ENCODE peak calls at places on chromosomes 1 and 21, in four cellular contexts. One of them, this sample, is unnamed. For H3K4me1 and H3K36me3, the result is how much of the 10 kb centered on the place peaks cover.

GRCh38 chr1:223844962-223845809 is 561 bp downstream of the TP53BP2 start:
- DNase-seq in transverse colon: peak
- DNase-seq in mesendoderm: peak
- DNase-seq in pancreas: peak
- DNase-seq in this sample: peak

GRCh38 chr1:208242829-208243521 is 1.2 kb downstream of the PLXNA2 start:
- DNase-seq in transverse colon: peak
- DNase-seq in mesendoderm: no peak
- DNase-seq in pancreas: no peak
- DNase-seq in this sample: peak

GRCh38 chr1:185480545-185480944 is 163.5 kb upstream of the IVNS1ABP start:
- DNase-seq in transverse colon: no peak
- DNase-seq in mesendoderm: no peak
- DNase-seq in pancreas: no peak
- DNase-seq in this sample: no peak

GRCh38 chr21:15564907-15565306 is 164.9 kb upstream of the USP25 start:
- DNase-seq in transverse colon: no peak
- DNase-seq in mesendoderm: peak
- DNase-seq in pancreas: no peak
- DNase-seq in this sample: peak

GRCh38 chr1:174022976-174023277 is 770 bp upstream of the RC3H1 start:
- DNase-seq in transverse colon: no peak
- DNase-seq in mesendoderm: no peak
- DNase-seq in pancreas: no peak
- DNase-seq in this sample: no peak

GRCh38 chr21:45162809-45163208 is 88.4 kb downstream of the ADARB1 start:
- DNase-seq in transverse colon: no peak
- DNase-seq in mesendoderm: no peak
- DNase-seq in pancreas: no peak
- DNase-seq in this sample: no peak

GRCh38 chr21:44823179-44823654 is 5.4 kb upstream of the SUMO3 start:
- DNase-seq in transverse colon: no peak
- DNase-seq in mesendoderm: no peak
- DNase-seq in pancreas: no peak
- DNase-seq in this sample: no peak

GRCh38 chr1:39638965-39639332 is 494 bp downstream of the HEYL start:
- DNase-seq in transverse colon: no peak
- DNase-seq in mesendoderm: no peak
- DNase-seq in pancreas: no peak
- DNase-seq in this sample: no peak

GRCh38 chr1:165040641-165041040 is 315.9 kb downstream of the LMX1A start:
- DNase-seq in transverse colon: no peak
- DNase-seq in mesendoderm: no peak
- DNase-seq in pancreas: no peak
- DNase-seq in this sample: no peak

GRCh38 chr1:171983584-171983983 is 142.3 kb downstream of the DNM3 start:
- DNase-seq in transverse colon: no peak
- DNase-seq in mesendoderm: peak
- DNase-seq in pancreas: no peak
- DNase-seq in this sample: peak

GRCh38 chr1:67214420-67215174 is 48.3 kb downstream of the IL23R start:
- DNase-seq in transverse colon: peak
- DNase-seq in mesendoderm: peak
- DNase-seq in pancreas: peak
- DNase-seq in this sample: peak

GRCh38 chr1:1085911-1086841 is 12.1 kb upstream of the RNF223 start:
- DNase-seq in transverse colon: peak
- DNase-seq in mesendoderm: no peak
- DNase-seq in pancreas: no peak
- DNase-seq in this sample: no peak

GRCh38 chr1:155117610-155118009 is 10.1 kb upstream of the EFNA1 start:
- DNase-seq in transverse colon: no peak
- DNase-seq in mesendoderm: no peak
- DNase-seq in pancreas: no peak
- DNase-seq in this sample: no peak

DNA sequence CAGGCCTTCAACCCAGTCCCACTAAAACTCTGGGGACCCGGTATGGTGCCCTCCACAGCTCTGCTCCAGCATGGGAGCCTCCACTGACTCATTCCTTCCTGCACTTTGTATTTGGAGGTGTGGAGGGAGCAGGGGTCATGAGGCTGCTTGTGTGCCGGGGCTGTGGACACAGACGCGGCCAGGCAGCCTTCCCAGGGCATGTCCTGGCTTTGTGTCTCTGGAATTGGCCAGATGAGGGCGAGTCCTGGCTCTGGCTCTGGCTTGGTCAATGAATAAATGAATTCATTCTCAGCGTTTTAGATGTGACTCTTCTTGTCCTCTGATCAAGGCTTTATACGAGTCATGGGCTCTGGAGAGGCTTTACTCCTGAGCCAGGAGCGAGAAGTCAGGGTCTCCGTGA is 19.1 kb downstream of the AJAP1 start:
- DNase-seq in transverse colon: no peak
- DNase-seq in mesendoderm: no peak
- DNase-seq in pancreas: no peak
- DNase-seq in this sample: no peak
- H3K27ac ChIP-seq in transverse colon: no peak
- H3K27ac ChIP-seq in mesendoderm: no peak
- H3K27ac ChIP-seq in pancreas: no peak
- H3K27ac ChIP-seq in this sample: no peak

GRCh38 chr1:116568925-116569490 is 1.8 kb downstream of the CD58 start:
- DNase-seq in transverse colon: no peak
- DNase-seq in mesendoderm: no peak
- DNase-seq in pancreas: no peak
- DNase-seq in this sample: no peak
- H3K4me1 ChIP-seq in transverse colon: under half
- H3K4me1 ChIP-seq in mesendoderm: under half
- H3K4me1 ChIP-seq in pancreas: under half
- H3K4me1 ChIP-seq in this sample: under half

GRCh38 chr21:27077501-27077900 is 110.6 kb upstream of the ADAMTS5 start:
- DNase-seq in transverse colon: no peak
- DNase-seq in mesendoderm: no peak
- DNase-seq in pancreas: no peak
- DNase-seq in this sample: no peak
- H3K36me3 ChIP-seq in transverse colon: under half
- H3K36me3 ChIP-seq in mesendoderm: under half
- H3K36me3 ChIP-seq in pancreas: under half
- H3K36me3 ChIP-seq in this sample: under half

GRCh38 chr1:31441073-31441472 is 28.1 kb downstream of the SERINC2 start:
- DNase-seq in transverse colon: no peak
- DNase-seq in mesendoderm: no peak
- DNase-seq in pancreas: no peak
- DNase-seq in this sample: no peak
- H3K27ac ChIP-seq in transverse colon: no peak
- H3K27ac ChIP-seq in mesendoderm: no peak
- H3K27ac ChIP-seq in pancreas: no peak
- H3K27ac ChIP-seq in this sample: no peak

GRCh38 chr1:226942392-226942791 is 2.3 kb downstream of the COQ8A start:
- DNase-seq in transverse colon: no peak
- DNase-seq in mesendoderm: no peak
- DNase-seq in pancreas: no peak
- DNase-seq in this sample: no peak
- H3K4me1 ChIP-seq in transverse colon: half or more
- H3K4me1 ChIP-seq in mesendoderm: under half
- H3K4me1 ChIP-seq in pancreas: half or more
- H3K4me1 ChIP-seq in this sample: under half

GRCh38 chr1:33021567-33022431 is 14.9 kb downstream of the AK2 start:
- DNase-seq in transverse colon: no peak
- DNase-seq in mesendoderm: peak
- DNase-seq in pancreas: no peak
- DNase-seq in this sample: no peak

GRCh38 chr1:33015216-33015615 is 21.5 kb downstream of the AK2 start:
- DNase-seq in transverse colon: no peak
- DNase-seq in mesendoderm: no peak
- DNase-seq in pancreas: no peak
- DNase-seq in this sample: no peak

GRCh38 chr1:33014464-33015170 is 22.1 kb downstream of the AK2 start:
- DNase-seq in transverse colon: no peak
- DNase-seq in mesendoderm: no peak
- DNase-seq in pancreas: no peak
- DNase-seq in this sample: no peak

GRCh38 chr1:33017175-33017574 is 19.5 kb downstream of the AK2 start:
- DNase-seq in transverse colon: no peak
- DNase-seq in mesendoderm: no peak
- DNase-seq in pancreas: no peak
- DNase-seq in this sample: no peak

GRCh38 chr1:33018112-33018511 is 18.6 kb downstream of the AK2 start:
- DNase-seq in transverse colon: no peak
- DNase-seq in mesendoderm: no peak
- DNase-seq in pancreas: no peak
- DNase-seq in this sample: no peak
- H3K36me3 ChIP-seq in transverse colon: half or more
- H3K36me3 ChIP-seq in mesendoderm: under half
- H3K36me3 ChIP-seq in pancreas: under half
- H3K36me3 ChIP-seq in this sample: under half

DNA sequence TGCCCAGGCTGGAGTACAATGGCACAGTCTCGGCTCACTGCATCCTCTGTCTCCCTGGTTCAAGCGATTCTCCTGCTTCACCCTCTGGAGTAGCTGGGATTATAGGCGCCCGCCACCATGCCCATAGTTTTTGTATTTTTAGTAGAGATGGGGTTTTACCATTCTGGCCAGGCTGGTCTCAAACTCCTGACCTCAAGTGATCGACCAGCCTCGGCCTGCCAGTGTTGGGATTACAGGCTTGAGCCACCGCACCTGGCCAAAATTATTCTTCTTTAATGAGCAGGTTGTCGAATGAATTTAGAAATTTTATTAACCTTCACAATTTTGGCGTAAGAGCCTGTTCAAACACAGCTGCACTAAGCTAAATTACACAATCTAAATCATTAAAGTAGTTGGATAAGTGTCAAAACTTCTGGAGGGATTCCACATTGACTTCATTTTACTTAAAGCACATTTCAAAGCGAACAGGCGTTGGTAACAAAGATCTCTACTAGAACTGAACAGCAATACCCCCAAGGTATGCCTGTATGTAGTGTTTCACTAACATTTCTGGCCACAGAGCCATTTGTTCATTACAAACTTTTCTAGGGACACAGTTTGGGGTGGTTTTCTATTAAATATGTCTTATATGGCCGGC is 5.2 kb upstream of the CTH start:
- DNase-seq in transverse colon: no peak
- DNase-seq in mesendoderm: no peak
- DNase-seq in pancreas: no peak
- DNase-seq in this sample: no peak
- H3K27ac ChIP-seq in transverse colon: no peak
- H3K27ac ChIP-seq in mesendoderm: no peak
- H3K27ac ChIP-seq in pancreas: no peak
- H3K27ac ChIP-seq in this sample: no peak